ENCODE peak calls at places on chromosomes 7 and 10, in four cellular contexts. H, P, O and T are unnamed samples.
A peak's percentile ranks its signal among the peaks of the same experiment; 100 is the strongest.

GRCh38 chr10:60350400-60350799 is 39.3 kb downstream of the ANK3 start:
- DNase-seq in P (no peak), O (no peak), H (no peak), T (no peak)

GRCh38 chr7:42068554-42069280 is 168.3 kb downstream of the GLI3 start:
- DNase-seq in O (no peak), H (no peak), P (no peak), T (no peak)

GRCh38 chr10:109386921-109387320 is 536.4 kb downstream of the XPNPEP1 start:
- DNase-seq in O (no peak), H (no peak), P (no peak), T (no peak)

GRCh38 chr7:45219801-45220200 is 62.2 kb downstream of the RAMP3 start:
- DNase-seq in P (no peak), O (no peak), H (no peak), T (no peak)

GRCh38 chr7:140915948-140916555 is 8.7 kb downstream of the BRAF start:
- DNase-seq in H (no peak), O (no peak), P (no peak), T (no peak)

GRCh38 chr10:79562135-79562756 is 2.0 kb upstream of the SFTPA2 start:
- DNase-seq in P (peak; percentile 36), O (peak; percentile 34), H (peak; percentile 59), T (peak; percentile 34)

GRCh38 chr10:43785252-43785651 is 136.6 kb upstream of the ZNF32 start:
- DNase-seq in O (no peak), P (peak; percentile 21), H (peak; percentile 4), T (peak; percentile 4)

GRCh38 chr7:105838273-105839141 is 37.9 kb downstream of the ATXN7L1 start:
- DNase-seq in H (no peak), P (no peak), O (no peak), T (no peak)

GRCh38 chr10:34407227-34407626 is 407.9 kb downstream of the PARD3 start:
- DNase-seq in O (no peak), H (no peak), P (no peak), T (no peak)

GRCh38 chr10:120327671-120328070 is 129.4 kb upstream of the PLPP4 start:
- DNase-seq in O (no peak), P (no peak), H (no peak), T (no peak)

GRCh38 chr7:43648725-43649406 is 66.0 kb downstream of the STK17A start:
- DNase-seq in H (no peak), P (no peak), O (no peak), T (no peak)

GRCh38 chr7:20503278-20503677 is 112.2 kb upstream of the ABCB5 start:
- DNase-seq in P (no peak), H (no peak), O (no peak), T (no peak)

GRCh38 chr10:116961305-116962251 is 43.4 kb downstream of the SHTN1 start:
- DNase-seq in H (no peak), O (no peak), P (no peak), T (no peak)

GRCh38 chr7:69256634-69257081 is 341.6 kb upstream of the AUTS2 start:
- DNase-seq in H (no peak), O (no peak), P (no peak), T (no peak)

GRCh38 chr10:29839826-29840515 is 205.2 kb upstream of the SVIL start:
- DNase-seq in O (no peak), P (no peak), H (no peak), T (no peak)

GRCh38 chr7:122219253-122219865 is 75.3 kb upstream of the AASS start:
- DNase-seq in H (no peak), O (no peak), P (peak; percentile 13), T (peak; percentile 10)

GRCh38 chr7:100509213-100509612 is 25.5 kb downstream of the NYAP1 start:
- DNase-seq in P (no peak), O (no peak), H (peak; percentile 2), T (no peak)

GRCh38 chr7:133207687-133208086 is 45.2 kb upstream of the EXOC4 start:
- DNase-seq in O (no peak), H (peak; percentile 40), P (peak; percentile 21), T (peak; percentile 12)

GRCh38 chr10:103888113-103888841 is 29.7 kb downstream of the STN1 start:
- DNase-seq in O (no peak), P (peak; percentile 41), H (peak; percentile 33), T (peak; percentile 61)

GRCh38 chr10:34528320-34528719 is 286.8 kb downstream of the PARD3 start:
- DNase-seq in O (peak; percentile 65), H (no peak), P (peak; percentile 41), T (peak; percentile 92)

GRCh38 chr7:107394301-107394700 is 75.6 kb upstream of the GPR22 start:
- DNase-seq in O (no peak), P (no peak), H (no peak), T (no peak)

GRCh38 chr10:47164126-47164799 is 135.7 kb upstream of the GDF10 start:
- DNase-seq in H (no peak), O (no peak), P (no peak), T (no peak)

GRCh38 chr7:112173214-112173905 is 32.8 kb downstream of the DOCK4 start:
- DNase-seq in H (no peak), P (no peak), O (no peak), T (no peak)

GRCh38 chr7:110839866-110840265 is 251.1 kb upstream of the LRRN3 start:
- DNase-seq in H (no peak), O (no peak), P (peak; percentile 33), T (no peak)

GRCh38 chr10:34716958-34717357 is 98.1 kb downstream of the PARD3 start:
- DNase-seq in P (no peak), H (no peak), O (no peak), T (no peak)

GRCh38 chr7:96219382-96220130 is 102.3 kb downstream of the SLC25A13 start:
- DNase-seq in P (no peak), H (no peak), O (no peak), T (peak; percentile 22)

DNA sequence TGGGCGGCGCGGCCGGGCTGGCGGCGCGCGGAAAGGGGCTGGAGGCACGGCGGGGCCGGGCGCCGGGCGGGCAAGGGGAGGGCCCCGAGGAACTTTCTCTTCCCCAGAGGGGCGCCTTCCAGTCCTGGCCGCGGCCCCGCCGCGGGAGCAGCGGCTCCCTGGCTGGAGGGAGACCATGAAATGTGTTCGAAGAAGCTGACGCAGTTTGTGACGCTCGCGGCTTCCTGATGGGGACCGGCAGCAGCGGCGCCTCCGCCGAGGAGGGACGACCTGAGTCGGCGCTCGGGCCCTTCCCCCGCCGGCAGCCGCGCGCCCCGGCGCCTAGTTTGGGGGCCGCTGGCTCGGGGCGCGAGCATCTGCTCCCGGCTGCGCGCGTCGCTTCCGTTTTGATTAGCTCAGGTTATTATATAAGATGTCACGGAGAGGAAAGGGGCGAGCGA is 57.2 kb upstream of the PCGF5 start:
- DNase-seq in P (peak; percentile 41), H (peak; percentile 45), O (no peak), T (peak; percentile 12)
- TF ChIP-seq FOSL1 in P (no peak), H (no peak), O (no peak), T (no peak)

GRCh38 chr10:71128311-71129010 is 83.9 kb upstream of the UNC5B start:
- DNase-seq in O (no peak), P (no peak), H (no peak), T (no peak)
- TF ChIP-seq FOSL1 in O (no peak), P (no peak), H (peak; percentile 19), T (no peak)

GRCh38 chr10:26269754-26270153 is 53.2 kb downstream of the GAD2 start:
- DNase-seq in H (no peak), P (peak; percentile 38), O (no peak), T (peak; percentile 42)
- TF ChIP-seq FOSL1 in H (no peak), P (no peak), O (no peak), T (no peak)

GRCh38 chr7:93231264-93231663 is 902 bp upstream of the VPS50 start:
- DNase-seq in P (no peak), H (no peak), O (no peak), T (no peak)

GRCh38 chr7:93226310-93226709 is at the start of gene HEPACAM2:
- DNase-seq in P (no peak), H (no peak), O (no peak), T (no peak)

GRCh38 chr7:93231799-93232672 is at the start of gene VPS50:
- DNase-seq in H (peak; percentile 93), P (peak; percentile 95), O (peak; percentile 84), T (peak; percentile 95)

GRCh38 chr7:93232673-93233018 is 480 bp downstream of the VPS50 start:
- DNase-seq in P (no peak), O (no peak), H (peak; percentile 28), T (no peak)

GRCh38 chr7:93228302-93228701 is 2.0 kb upstream of the HEPACAM2 start:
- DNase-seq in O (no peak), P (peak; percentile 56), H (peak; percentile 73), T (peak; percentile 50)
- TF ChIP-seq FOSL1 in O (no peak), P (no peak), H (no peak), T (no peak)

DNA sequence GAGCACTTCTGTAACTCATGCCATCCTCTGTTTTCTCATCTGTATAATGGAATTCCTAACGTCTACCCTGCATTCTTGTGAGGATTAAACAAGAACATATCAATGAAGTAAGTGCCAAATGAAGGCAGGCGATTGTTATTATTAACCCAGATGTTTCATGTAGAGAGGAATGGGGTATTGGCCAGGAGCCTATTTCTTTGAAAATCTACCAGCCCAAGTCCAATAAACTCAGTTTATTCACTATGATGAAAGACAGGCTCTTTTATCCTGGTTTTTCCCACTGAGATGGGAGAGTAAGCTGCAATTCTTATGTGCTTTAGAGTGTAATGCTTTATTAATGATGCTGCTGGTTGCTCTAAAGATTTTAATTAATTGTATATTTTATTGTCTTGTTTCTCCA is 9.6 kb downstream of the CTTNBP2 start:
- DNase-seq in H (no peak), O (no peak), P (no peak), T (no peak)
- TF ChIP-seq FOSL1 in H (no peak), O (no peak), P (no peak), T (no peak)

GRCh38 chr10:14585287-14586193 is 189.2 kb downstream of the FAM107B start:
- DNase-seq in O (no peak), H (no peak), P (peak; percentile 35), T (no peak)

GRCh38 chr10:14586901-14587300 is 187.8 kb downstream of the FAM107B start:
- DNase-seq in O (no peak), H (no peak), P (no peak), T (no peak)

GRCh38 chr10:14587540-14588083 is 187.1 kb downstream of the FAM107B start:
- DNase-seq in H (no peak), P (no peak), O (no peak), T (no peak)

GRCh38 chr10:14584643-14585042 is 190.1 kb downstream of the FAM107B start:
- DNase-seq in O (no peak), P (no peak), H (no peak), T (no peak)

DNA sequence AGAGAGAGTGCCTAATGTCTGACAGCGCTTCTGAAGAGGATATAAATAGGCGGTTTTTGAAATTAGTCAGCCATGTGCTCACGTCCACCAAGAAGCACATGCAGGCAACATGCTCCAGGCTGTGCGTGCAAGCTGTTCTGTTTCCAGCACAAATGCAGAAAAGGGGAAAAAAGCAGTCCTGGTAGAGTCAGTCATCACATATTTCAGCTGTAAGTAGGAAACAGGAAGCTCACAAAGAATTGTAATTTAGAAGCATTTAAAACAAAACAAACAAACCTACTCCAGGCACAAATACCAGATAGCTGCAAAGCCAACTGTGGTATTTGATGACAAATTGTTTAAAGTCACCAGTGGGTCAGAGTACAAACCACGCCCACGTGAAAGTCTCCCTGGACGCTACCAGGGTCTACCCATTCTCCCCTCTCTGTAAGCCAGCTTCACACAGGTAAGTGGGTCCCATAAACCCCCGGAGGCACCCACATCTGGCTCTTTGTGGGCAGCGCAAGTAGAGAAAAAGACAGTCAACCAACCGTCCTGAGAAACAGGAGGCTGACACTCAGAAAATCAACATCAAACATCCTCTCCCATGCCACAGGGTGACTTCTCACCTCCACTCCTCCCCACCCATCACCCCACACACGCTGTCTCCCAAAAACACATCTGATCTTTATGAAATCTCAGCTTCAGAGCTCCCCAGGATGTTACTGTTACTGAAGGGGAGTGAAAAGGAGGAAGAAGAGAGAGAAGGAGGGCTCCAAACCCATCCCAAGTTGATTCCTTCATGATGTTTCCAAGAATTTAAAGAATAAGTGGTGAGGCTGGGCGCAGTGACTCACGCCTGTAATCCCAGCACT is 186.4 kb downstream of the FAM107B start:
- DNase-seq in P (peak; percentile 84), O (no peak), H (no peak), T (no peak)
- TF ChIP-seq FOSL1 in P (no peak), O (no peak), H (no peak), T (no peak)